ENCODE peak calls at places on chromosomes 3 and 15, in eight cellular contexts. U, E, T, N, V, C, A and Y are unnamed samples.

GRCh38 chr3:58562498-58562897 is 14.7 kb downstream of the FAM107A start:
- DNase-seq in U (no peak), E (no peak), T (no peak), N (no peak), V (no peak), C (no peak), A (no peak), Y (no peak)

GRCh38 chr3:196936288-196936687 is 6.0 kb downstream of the NCBP2 start:
- DNase-seq in U (no peak), E (no peak), T (no peak), N (no peak), V (no peak), C (no peak), A (no peak), Y (no peak)

GRCh38 chr3:6540981-6541380 is 319.9 kb upstream of the GRM7 start:
- DNase-seq in U (no peak), E (no peak), T (no peak), N (no peak), V (peak; percentile 11), C (no peak), A (no peak), Y (no peak)

GRCh38 chr3:36362216-36362615 is 18.1 kb upstream of the STAC start:
- DNase-seq in U (no peak), E (no peak), T (no peak), N (no peak), V (peak; percentile 10), C (no peak), A (no peak), Y (no peak)

GRCh38 chr15:62428851-62429250 is 263.8 kb upstream of the C2CD4B start:
- DNase-seq in U (no peak), E (no peak), T (no peak), N (no peak), V (no peak), C (no peak), A (no peak), Y (no peak)

GRCh38 chr3:167733961-167734497 is 663 bp downstream of the PDCD10 start:
- DNase-seq in U (no peak), E (peak; percentile 30), T (peak; percentile 9), N (no peak), V (no peak), C (no peak), A (no peak), Y (no peak)

GRCh38 chr3:17478673-17479072 is 263.8 kb downstream of the TBC1D5 start:
- DNase-seq in U (no peak), E (peak; percentile 94), T (peak; percentile 72), N (no peak), V (no peak), C (no peak), A (no peak), Y (no peak)

GRCh38 chr3:134650431-134651346 is at the start of gene KY:
- DNase-seq in U (peak; percentile 33), E (no peak), T (no peak), N (peak; percentile 77), V (no peak), C (no peak), A (peak; percentile 37), Y (peak; percentile 52)

GRCh38 chr3:128190501-128190900 is 37.2 kb downstream of the EEFSEC start:
- DNase-seq in U (no peak), E (no peak), T (peak; percentile 47), N (no peak), V (peak; percentile 12), C (no peak), A (no peak), Y (no peak)

GRCh38 chr3:13213911-13214846 is 140.9 kb upstream of the IQSEC1 start:
- DNase-seq in U (no peak), E (no peak), T (no peak), N (no peak), V (no peak), C (no peak), A (no peak), Y (no peak)

GRCh38 chr15:76162784-76163428 is 103.1 kb downstream of the TMEM266 start:
- DNase-seq in U (no peak), E (no peak), T (no peak), N (no peak), V (no peak), C (no peak), A (no peak), Y (no peak)

GRCh38 chr3:69081583-69082262 is 1.6 kb upstream of the UBA3 start:
- DNase-seq in U (no peak), E (peak; percentile 21), T (peak; percentile 32), N (no peak), V (no peak), C (no peak), A (peak; percentile 59), Y (no peak)

GRCh38 chr3:125008766-125009165 is 47.0 kb downstream of the HEG1 start:
- DNase-seq in U (no peak), E (no peak), T (no peak), N (no peak), V (no peak), C (no peak), A (no peak), Y (no peak)

GRCh38 chr15:99966815-99967214 is 233.6 kb upstream of the LYSMD4 start:
- DNase-seq in U (no peak), E (no peak), T (no peak), N (no peak), V (no peak), C (no peak), A (no peak), Y (no peak)

GRCh38 chr3:69972672-69973071 is 26.9 kb upstream of the SAMMSON start:
- DNase-seq in U (no peak), E (no peak), T (no peak), N (no peak), V (no peak), C (no peak), A (no peak), Y (no peak)

GRCh38 chr15:47885921-47886320 is 168.6 kb downstream of the SEMA6D start:
- DNase-seq in U (no peak), E (peak; percentile 87), T (peak; percentile 82), N (no peak), V (no peak), C (no peak), A (peak; percentile 31), Y (no peak)

GRCh38 chr3:128367221-128367620 is 99.5 kb downstream of the DNAJB8 start:
- DNase-seq in U (no peak), E (no peak), T (no peak), N (no peak), V (no peak), C (no peak), A (no peak), Y (no peak)

GRCh38 chr15:56736308-56736707 is 3.0 kb upstream of the ZNF280D start:
- DNase-seq in U (no peak), E (peak; percentile 33), T (peak; percentile 19), N (no peak), V (no peak), C (no peak), A (no peak), Y (no peak)

GRCh38 chr3:57966823-57967222 is 41.4 kb upstream of the FLNB start:
- DNase-seq in U (no peak), E (no peak), T (no peak), N (no peak), V (no peak), C (no peak), A (no peak), Y (no peak)

GRCh38 chr15:76642671-76643070 is 262.5 kb downstream of the SCAPER start:
- DNase-seq in U (no peak), E (no peak), T (no peak), N (no peak), V (no peak), C (no peak), A (no peak), Y (no peak)

GRCh38 chr15:99267957-99268356 is 16.7 kb downstream of the LRRC28 start:
- DNase-seq in U (no peak), E (no peak), T (no peak), N (no peak), V (no peak), C (no peak), A (no peak), Y (no peak)

GRCh38 chr3:52518723-52519444 is 14.8 kb downstream of the NT5DC2 start:
- DNase-seq in U (no peak), E (no peak), T (no peak), N (peak; percentile 94), V (no peak), C (no peak), A (no peak), Y (no peak)

GRCh38 chr3:59180006-59180405 is 130.2 kb upstream of the CFAP20DC start:
- DNase-seq in U (no peak), E (no peak), T (no peak), N (peak; percentile 41), V (no peak), C (no peak), A (no peak), Y (no peak)

GRCh38 chr3:77158701-77159100 is 118.8 kb downstream of the ROBO2 start:
- DNase-seq in U (no peak), E (no peak), T (no peak), N (no peak), V (no peak), C (no peak), A (no peak), Y (no peak)

GRCh38 chr3:73472429-73472828 is 152.3 kb downstream of the PDZRN3 start:
- DNase-seq in U (no peak), E (no peak), T (no peak), N (no peak), V (no peak), C (no peak), A (no peak), Y (no peak)

GRCh38 chr3:58622436-58622835 is 44.1 kb downstream of the FAM3D start:
- DNase-seq in U (no peak), E (no peak), T (no peak), N (no peak), V (no peak), C (no peak), A (no peak), Y (no peak)

GRCh38 chr3:197912770-197913476 is 37.1 kb upstream of the RPL35A start:
- DNase-seq in U (no peak), E (no peak), T (no peak), N (no peak), V (no peak), C (no peak), A (no peak), Y (no peak)

GRCh38 chr3:46372492-46373359 is 2.0 kb downstream of the CCR5 start:
- DNase-seq in U (no peak), E (peak; percentile 60), T (peak; percentile 73), N (peak; percentile 33), V (no peak), C (no peak), A (peak; percentile 32), Y (no peak)

GRCh38 chr3:38588276-38588971 is 61.1 kb downstream of the SCN5A start:
- DNase-seq in U (no peak), E (no peak), T (no peak), N (no peak), V (no peak), C (no peak), A (no peak), Y (no peak)

GRCh38 chr15:67059127-67059553 is 6.3 kb upstream of the SMAD3 start:
- DNase-seq in U (no peak), E (no peak), T (no peak), N (no peak), V (no peak), C (no peak), A (no peak), Y (no peak)

GRCh38 chr15:56794923-56795329 is 61.6 kb upstream of the ZNF280D start:
- DNase-seq in U (no peak), E (no peak), T (no peak), N (no peak), V (no peak), C (no peak), A (no peak), Y (no peak)

GRCh38 chr15:39509941-39510845 is 70.7 kb upstream of the THBS1 start:
- DNase-seq in U (no peak), E (no peak), T (no peak), N (no peak), V (no peak), C (no peak), A (no peak), Y (no peak)